ENCODE peak calls at places on chromosomes 13 and 19, in ten cellular contexts. W is 8988T; M is CD4-positive, CD25-positive, alpha-beta regulatory T cell; L is HFF-Myc; V is activated T-cell treated with anti-CD3 and anti-CD28 coated beads, Interleukin-2, amount 50 U/mL, for 4 hours; Q is Right ventricle myocardium superior; C is stimulated activated CD8-positive, alpha-beta memory T cell treated with anti-CD3 and anti-CD28 coated beads, Interleukin-4, amount 100 ng/mL, for 48 hours; E is RWPE1; P is sciatic nerve; O is NCI-H1105. D is an unnamed sample.

GRCh38 chr13:37647038-37647650 is 48.6 kb upstream of the POSTN start:
- DNase-seq in M (no peak), P (no peak), Q (no peak), E (no peak), C (no peak), L (no peak), O (no peak), W (no peak), V (no peak), D (no peak)

GRCh38 chr13:51070005-51070649 is 40.9 kb downstream of the C13orf42 start:
- DNase-seq in C (peak; percentile 88), V (peak; percentile 72), W (peak; percentile 44), E (peak; percentile 60), M (peak; percentile 92), L (peak; percentile 29), O (peak; percentile 34), P (peak; percentile 91), Q (peak; percentile 91), D (peak; percentile 87)

GRCh38 chr13:26872444-26873173 is 112.0 kb upstream of the GPR12 start:
- DNase-seq in L (peak; percentile 10), C (peak; percentile 82), O (no peak), Q (peak; percentile 60), V (peak; percentile 32), E (peak; percentile 42), P (peak; percentile 67), M (peak; percentile 43), W (peak; percentile 50), D (no peak)

GRCh38 chr13:75437582-75438318 is 44.2 kb downstream of the TBC1D4 start:
- DNase-seq in W (no peak), L (peak; percentile 25), E (no peak), Q (no peak), V (no peak), M (no peak), O (no peak), C (no peak), P (no peak), D (no peak)

GRCh38 chr13:112619730-112620639 is 32.0 kb upstream of the TUBGCP3 start:
- DNase-seq in Q (no peak), L (no peak), O (peak; percentile 96), P (no peak), W (no peak), V (no peak), E (peak; percentile 42), M (no peak), C (no peak), D (no peak)

GRCh38 chr13:99626461-99627082 is 125.3 kb downstream of the TM9SF2 start:
- DNase-seq in Q (no peak), O (no peak), C (no peak), M (no peak), W (no peak), V (no peak), E (peak; percentile 48), P (no peak), L (peak; percentile 69), D (no peak)

GRCh38 chr13:30363725-30364124 is 56.4 kb upstream of the KATNAL1 start:
- DNase-seq in C (no peak), L (no peak), P (no peak), O (no peak), Q (no peak), E (no peak), W (no peak), M (no peak), V (no peak), D (no peak)

GRCh38 chr13:103288114-103288513 is 221.9 kb upstream of the SLC10A2 start:
- DNase-seq in E (no peak), M (no peak), C (no peak), L (no peak), P (no peak), W (no peak), V (no peak), Q (no peak), O (no peak), D (no peak)

GRCh38 chr13:27657724-27658123 is 36.0 kb downstream of the POLR1D start:
- DNase-seq in M (no peak), V (no peak), C (no peak), Q (no peak), L (no peak), E (no peak), O (no peak), P (no peak), W (no peak), D (no peak)

GRCh38 chr13:73440296-73440895 is 381.6 kb downstream of the KLF5 start:
- DNase-seq in V (no peak), M (peak; percentile 7), W (no peak), P (no peak), Q (no peak), L (no peak), E (no peak), C (peak; percentile 28), O (no peak), D (no peak)

GRCh38 chr19:18364826-18365528 is 21.0 kb upstream of the GDF15 start:
- DNase-seq in E (peak; percentile 90), C (no peak), M (no peak), V (no peak), O (peak; percentile 93), Q (peak; percentile 61), L (peak; percentile 100), P (peak; percentile 82), W (peak; percentile 65), D (peak; percentile 87)

GRCh38 chr19:1155352-1156304 is 18.4 kb downstream of the SBNO2 start:
- DNase-seq in O (no peak), L (no peak), P (no peak), W (no peak), Q (no peak), V (no peak), E (no peak), M (no peak), C (no peak), D (no peak)

GRCh38 chr13:33690321-33690720 is 127.6 kb upstream of the RFC3 start:
- DNase-seq in Q (no peak), M (no peak), O (no peak), V (no peak), L (no peak), W (no peak), E (no peak), C (peak; percentile 33), P (no peak), D (no peak)

GRCh38 chr13:110485604-110486003 is 75.9 kb downstream of the RAB20 start:
- DNase-seq in L (no peak), C (no peak), P (no peak), E (no peak), M (no peak), W (peak; percentile 98), V (no peak), Q (no peak), O (no peak), D (no peak)

GRCh38 chr19:41309225-41310030 is 544 bp upstream of the CCDC97 start:
- DNase-seq in E (no peak), P (no peak), Q (no peak), C (peak; percentile 47), V (no peak), W (no peak), L (no peak), M (no peak), O (no peak), D (no peak)

GRCh38 chr19:48926909-48927308 is 6.6 kb upstream of the DHDH start:
- DNase-seq in P (no peak), O (no peak), Q (no peak), E (peak; percentile 82), M (peak; percentile 32), L (peak; percentile 73), V (no peak), C (no peak), W (no peak), D (peak; percentile 82)

GRCh38 chr13:29497137-29497654 is 98.3 kb downstream of the SLC7A1 start:
- DNase-seq in P (no peak), M (no peak), E (no peak), Q (peak; percentile 88), V (no peak), O (no peak), W (no peak), L (no peak), C (no peak), D (peak; percentile 92)

GRCh38 chr13:113369881-113370280 is 6.0 kb upstream of the GRTP1 start:
- DNase-seq in O (no peak), L (no peak), E (no peak), M (no peak), Q (no peak), C (no peak), W (no peak), P (no peak), V (no peak), D (peak; percentile 45)

GRCh38 chr19:1336079-1336684 is 47.5 kb upstream of the NDUFS7 start:
- DNase-seq in C (no peak), P (no peak), Q (no peak), V (no peak), M (no peak), W (no peak), O (no peak), L (no peak), E (no peak), D (no peak)